ENCODE peak calls at places on chromosomes 4 and X, in five cellular contexts. One of them, this sample, is unnamed.

GRCh38 chrX:39174761-39175417 is 373.6 kb downstream of the MID1IP1 start:
- DNase-seq in PC-3: peak; percentile 4
- DNase-seq in GM23248: peak; percentile 17
- DNase-seq in HCT116: no peak
- DNase-seq in fibroblast of lung: no peak
- DNase-seq in this sample: no peak

GRCh38 chr4:189364032-189364449 is 576.6 kb upstream of the FRG1 start:
- DNase-seq in PC-3: no peak
- DNase-seq in GM23248: no peak
- DNase-seq in HCT116: no peak
- DNase-seq in fibroblast of lung: no peak
- DNase-seq in this sample: no peak

GRCh38 chrX:85897376-85898110 is 149.8 kb downstream of the CHM start:
- DNase-seq in PC-3: no peak
- DNase-seq in GM23248: peak; percentile 0
- DNase-seq in HCT116: no peak
- DNase-seq in fibroblast of lung: no peak
- DNase-seq in this sample: no peak

GRCh38 chr4:177283167-177283566 is 26.5 kb upstream of the NEIL3 start:
- DNase-seq in PC-3: no peak
- DNase-seq in GM23248: peak; percentile 70
- DNase-seq in HCT116: no peak
- DNase-seq in fibroblast of lung: peak; percentile 94
- DNase-seq in this sample: no peak

GRCh38 chr4:961651-962230 is 11.6 kb downstream of the DGKQ start:
- DNase-seq in PC-3: no peak
- DNase-seq in GM23248: no peak
- DNase-seq in HCT116: no peak
- DNase-seq in fibroblast of lung: no peak
- DNase-seq in this sample: no peak

GRCh38 chr4:1981251-1982055 is 27.3 kb downstream of the NELFA start:
- DNase-seq in PC-3: no peak
- DNase-seq in GM23248: peak; percentile 30
- DNase-seq in HCT116: peak; percentile 12
- DNase-seq in fibroblast of lung: no peak
- DNase-seq in this sample: no peak

GRCh38 chr4:1027916-1028240 is 16.5 kb downstream of the FGFRL1 start:
- DNase-seq in PC-3: no peak
- DNase-seq in GM23248: no peak
- DNase-seq in HCT116: no peak
- DNase-seq in fibroblast of lung: no peak
- DNase-seq in this sample: no peak

GRCh38 chr4:23504094-23504493 is 385.8 kb downstream of the PPARGC1A start:
- DNase-seq in PC-3: no peak
- DNase-seq in GM23248: no peak
- DNase-seq in HCT116: no peak
- DNase-seq in fibroblast of lung: no peak
- DNase-seq in this sample: no peak

GRCh38 chr4:150874386-150875226 is 140.5 kb downstream of the LRBA start:
- DNase-seq in PC-3: no peak
- DNase-seq in GM23248: no peak
- DNase-seq in HCT116: no peak
- DNase-seq in fibroblast of lung: peak; percentile 24
- DNase-seq in this sample: no peak

GRCh38 chr4:111113591-111113990 is 490.7 kb upstream of the PITX2 start:
- DNase-seq in PC-3: no peak
- DNase-seq in GM23248: no peak
- DNase-seq in HCT116: no peak
- DNase-seq in fibroblast of lung: peak; percentile 9
- DNase-seq in this sample: no peak

GRCh38 chr4:101649790-101650450 is 140.6 kb upstream of the BANK1 start:
- DNase-seq in PC-3: no peak
- DNase-seq in GM23248: peak; percentile 3
- DNase-seq in HCT116: no peak
- DNase-seq in fibroblast of lung: peak; percentile 37
- DNase-seq in this sample: no peak

GRCh38 chr4:155506761-155507160 is 130.0 kb upstream of the MAP9 start:
- DNase-seq in PC-3: no peak
- DNase-seq in GM23248: no peak
- DNase-seq in HCT116: no peak
- DNase-seq in fibroblast of lung: no peak
- DNase-seq in this sample: no peak

GRCh38 chrX:150234126-150234525 is 129.0 kb upstream of the MAMLD1 start:
- DNase-seq in PC-3: no peak
- DNase-seq in GM23248: no peak
- DNase-seq in HCT116: no peak
- DNase-seq in fibroblast of lung: peak; percentile 72
- DNase-seq in this sample: no peak

GRCh38 chr4:144494280-144494679 is 151.7 kb upstream of the HHIP start:
- DNase-seq in PC-3: no peak
- DNase-seq in GM23248: no peak
- DNase-seq in HCT116: no peak
- DNase-seq in fibroblast of lung: peak; percentile 6
- DNase-seq in this sample: no peak

GRCh38 chr4:172786039-172786792 is 382.4 kb upstream of the GALNT7 start:
- DNase-seq in PC-3: peak; percentile 5
- DNase-seq in GM23248: peak; percentile 9
- DNase-seq in HCT116: no peak
- DNase-seq in fibroblast of lung: peak; percentile 53
- DNase-seq in this sample: no peak

GRCh38 chrX:39261446-39262147 is 460.3 kb downstream of the MID1IP1 start:
- DNase-seq in PC-3: peak; percentile 32
- DNase-seq in GM23248: peak; percentile 85
- DNase-seq in HCT116: peak; percentile 8
- DNase-seq in fibroblast of lung: peak; percentile 75
- DNase-seq in this sample: no peak

GRCh38 chr4:139329665-139330200 is 27.5 kb upstream of the NDUFC1 start:
- DNase-seq in PC-3: no peak
- DNase-seq in GM23248: no peak
- DNase-seq in HCT116: no peak
- DNase-seq in fibroblast of lung: no peak
- DNase-seq in this sample: no peak

GRCh38 chr4:76799139-76799538 is 98.8 kb downstream of the SOWAHB start:
- DNase-seq in PC-3: no peak
- DNase-seq in GM23248: no peak
- DNase-seq in HCT116: no peak
- DNase-seq in fibroblast of lung: no peak
- DNase-seq in this sample: no peak

GRCh38 chr4:183960912-183961569 is 55.9 kb downstream of the STOX2 start:
- DNase-seq in PC-3: peak; percentile 24
- DNase-seq in GM23248: no peak
- DNase-seq in HCT116: no peak
- DNase-seq in fibroblast of lung: no peak
- DNase-seq in this sample: no peak

GRCh38 chr4:71125137-71125536 is 131.7 kb downstream of the DCK start:
- DNase-seq in PC-3: no peak
- DNase-seq in GM23248: no peak
- DNase-seq in HCT116: no peak
- DNase-seq in fibroblast of lung: no peak
- DNase-seq in this sample: no peak

GRCh38 chr4:7041851-7042696 is 1.1 kb upstream of the TADA2B start:
- DNase-seq in PC-3: peak; percentile 28
- DNase-seq in GM23248: no peak
- DNase-seq in HCT116: no peak
- DNase-seq in fibroblast of lung: peak; percentile 60
- DNase-seq in this sample: no peak

GRCh38 chrX:19137064-19137463 is 14.8 kb upstream of the ADGRG2 start:
- DNase-seq in PC-3: no peak
- DNase-seq in GM23248: peak; percentile 4
- DNase-seq in HCT116: no peak
- DNase-seq in fibroblast of lung: no peak
- DNase-seq in this sample: no peak

GRCh38 chr4:77100234-77100633 is 24.4 kb upstream of the CCNI start:
- DNase-seq in PC-3: no peak
- DNase-seq in GM23248: no peak
- DNase-seq in HCT116: no peak
- DNase-seq in fibroblast of lung: no peak
- DNase-seq in this sample: peak; percentile 52

GRCh38 chr4:56271121-56271520 is 116.2 kb downstream of the AASDH start:
- DNase-seq in PC-3: peak; percentile 66
- DNase-seq in GM23248: no peak
- DNase-seq in HCT116: no peak
- DNase-seq in fibroblast of lung: peak; percentile 34
- DNase-seq in this sample: no peak

GRCh38 chr4:109548655-109549054 is 11.4 kb upstream of the MCUB start:
- DNase-seq in PC-3: peak; percentile 76
- DNase-seq in GM23248: peak; percentile 84
- DNase-seq in HCT116: no peak
- DNase-seq in fibroblast of lung: peak; percentile 91
- DNase-seq in this sample: no peak

GRCh38 chr4:78692815-78693156 is 83.4 kb upstream of the BMP2K start:
- DNase-seq in PC-3: no peak
- DNase-seq in GM23248: peak; percentile 8
- DNase-seq in HCT116: no peak
- DNase-seq in fibroblast of lung: no peak
- DNase-seq in this sample: no peak

GRCh38 chrX:50691820-50692219 is 122.2 kb downstream of the SHROOM4 start:
- DNase-seq in PC-3: peak; percentile 75
- DNase-seq in GM23248: peak; percentile 61
- DNase-seq in HCT116: peak; percentile 27
- DNase-seq in fibroblast of lung: peak; percentile 23
- DNase-seq in this sample: no peak

GRCh38 chr4:141180991-141181760 is 39.5 kb upstream of the ZNF330 start:
- DNase-seq in PC-3: no peak
- DNase-seq in GM23248: no peak
- DNase-seq in HCT116: no peak
- DNase-seq in fibroblast of lung: peak; percentile 21
- DNase-seq in this sample: no peak

GRCh38 chr4:3364199-3364598 is 71.4 kb downstream of the RGS12 start:
- DNase-seq in PC-3: no peak
- DNase-seq in GM23248: no peak
- DNase-seq in HCT116: no peak
- DNase-seq in fibroblast of lung: no peak
- DNase-seq in this sample: no peak

GRCh38 chr4:151833174-151833573 is 72.4 kb upstream of the GATB start:
- DNase-seq in PC-3: no peak
- DNase-seq in GM23248: no peak
- DNase-seq in HCT116: no peak
- DNase-seq in fibroblast of lung: no peak
- DNase-seq in this sample: no peak

GRCh38 chrX:30275498-30275897 is 28.6 kb downstream of the MAGEB1 start:
- DNase-seq in PC-3: peak; percentile 43
- DNase-seq in GM23248: peak; percentile 44
- DNase-seq in HCT116: peak; percentile 15
- DNase-seq in fibroblast of lung: no peak
- DNase-seq in this sample: no peak

GRCh38 chr4:65033899-65034298 is 624.6 kb upstream of the TECRL start:
- DNase-seq in PC-3: peak; percentile 53
- DNase-seq in GM23248: peak; percentile 3
- DNase-seq in HCT116: no peak
- DNase-seq in fibroblast of lung: peak; percentile 14
- DNase-seq in this sample: no peak

GRCh38 chr4:114038762-114039392 is 59.4 kb upstream of the ARSJ start:
- DNase-seq in PC-3: peak; percentile 33
- DNase-seq in GM23248: no peak
- DNase-seq in HCT116: no peak
- DNase-seq in fibroblast of lung: no peak
- DNase-seq in this sample: no peak

GRCh38 chrX:13747836-13748235 is 13.3 kb downstream of the OFD1 start:
- DNase-seq in PC-3: peak; percentile 71
- DNase-seq in GM23248: peak; percentile 70
- DNase-seq in HCT116: peak; percentile 37
- DNase-seq in fibroblast of lung: peak; percentile 58
- DNase-seq in this sample: peak; percentile 18

GRCh38 chr4:103076777-103077347 is 301 bp upstream of the SLC9B2 start:
- DNase-seq in PC-3: no peak
- DNase-seq in GM23248: no peak
- DNase-seq in HCT116: peak; percentile 3
- DNase-seq in fibroblast of lung: no peak
- DNase-seq in this sample: no peak

GRCh38 chr4:103075435-103075893 is 1.1 kb downstream of the SLC9B2 start:
- DNase-seq in PC-3: peak; percentile 10
- DNase-seq in GM23248: peak; percentile 51
- DNase-seq in HCT116: peak; percentile 1
- DNase-seq in fibroblast of lung: peak; percentile 30
- DNase-seq in this sample: peak; percentile 34

GRCh38 chr4:103075894-103076776 is at the start of gene SLC9B2:
- DNase-seq in PC-3: peak; percentile 50
- DNase-seq in GM23248: peak; percentile 86
- DNase-seq in HCT116: peak; percentile 38
- DNase-seq in fibroblast of lung: peak; percentile 74
- DNase-seq in this sample: peak; percentile 34

GRCh38 chr4:103074039-103074438 is 2.5 kb downstream of the SLC9B2 start:
- DNase-seq in PC-3: no peak
- DNase-seq in GM23248: no peak
- DNase-seq in HCT116: no peak
- DNase-seq in fibroblast of lung: no peak
- DNase-seq in this sample: no peak

GRCh38 chr4:103074598-103075434 is 1.7 kb downstream of the SLC9B2 start:
- DNase-seq in PC-3: peak; percentile 61
- DNase-seq in GM23248: peak; percentile 48
- DNase-seq in HCT116: no peak
- DNase-seq in fibroblast of lung: peak; percentile 21
- DNase-seq in this sample: no peak
- H3K4me3 ChIP-seq in PC-3: peak overlapping the region; percentile 88
- H3K4me3 ChIP-seq in GM23248: peak overlapping the region; percentile 82
- H3K4me3 ChIP-seq in HCT116: peak overlapping the region; percentile 65
- H3K4me3 ChIP-seq in fibroblast of lung: no peak overlapping the region
- H3K4me3 ChIP-seq in this sample: peak overlapping the region; percentile 82

GRCh38 chr4:105560488-105560887 is 8.1 kb downstream of the ARHGEF38 start:
- DNase-seq in PC-3: no peak
- DNase-seq in GM23248: peak; percentile 1
- DNase-seq in HCT116: no peak
- DNase-seq in fibroblast of lung: peak; percentile 10
- DNase-seq in this sample: no peak

GRCh38 chr4:105551968-105552746 is at the start of gene ARHGEF38:
- DNase-seq in PC-3: peak; percentile 89
- DNase-seq in GM23248: peak; percentile 20
- DNase-seq in HCT116: no peak
- DNase-seq in fibroblast of lung: peak; percentile 33
- DNase-seq in this sample: peak; percentile 30

GRCh38 chr4:105558277-105558676 is 5.9 kb downstream of the ARHGEF38 start:
- DNase-seq in PC-3: peak; percentile 50
- DNase-seq in GM23248: no peak
- DNase-seq in HCT116: no peak
- DNase-seq in fibroblast of lung: no peak
- DNase-seq in this sample: no peak

GRCh38 chr4:105555409-105555808 is 3.0 kb downstream of the ARHGEF38 start:
- DNase-seq in PC-3: no peak
- DNase-seq in GM23248: no peak
- DNase-seq in HCT116: no peak
- DNase-seq in fibroblast of lung: no peak
- DNase-seq in this sample: no peak

GRCh38 chr4:105556175-105556574 is 3.8 kb downstream of the ARHGEF38 start:
- DNase-seq in PC-3: no peak
- DNase-seq in GM23248: no peak
- DNase-seq in HCT116: no peak
- DNase-seq in fibroblast of lung: no peak
- DNase-seq in this sample: no peak
- H3K27me3 ChIP-seq in PC-3: no peaks in the 10 kb centered on the region
- H3K27me3 ChIP-seq in GM23248: no peaks in the 10 kb centered on the region
- H3K27me3 ChIP-seq in HCT116: no peaks in the 10 kb centered on the region
- H3K27me3 ChIP-seq in fibroblast of lung: no peaks in the 10 kb centered on the region
- H3K27me3 ChIP-seq in this sample: no peaks in the 10 kb centered on the region

GRCh38 chr4:48267574-48267973 is 2.1 kb downstream of the TEC start:
- DNase-seq in PC-3: no peak
- DNase-seq in GM23248: no peak
- DNase-seq in HCT116: no peak
- DNase-seq in fibroblast of lung: no peak
- DNase-seq in this sample: no peak
- H3K4me2 ChIP-seq in PC-3: no peak overlapping the region
- H3K4me2 ChIP-seq in GM23248: no peak overlapping the region
- H3K4me2 ChIP-seq in HCT116: no peak overlapping the region
- H3K4me2 ChIP-seq in fibroblast of lung: no peak overlapping the region
- H3K4me2 ChIP-seq in this sample: peak overlapping the region; percentile 93

GRCh38 chr4:136985683-136986082 is 546.6 kb downstream of the PCDH18 start:
- DNase-seq in PC-3: no peak
- DNase-seq in GM23248: no peak
- DNase-seq in HCT116: no peak
- DNase-seq in fibroblast of lung: no peak
- DNase-seq in this sample: no peak
- H3K4me3 ChIP-seq in PC-3: no peak overlapping the region
- H3K4me3 ChIP-seq in GM23248: no peak overlapping the region
- H3K4me3 ChIP-seq in HCT116: no peak overlapping the region
- H3K4me3 ChIP-seq in fibroblast of lung: no peak overlapping the region
- H3K4me3 ChIP-seq in this sample: no peak overlapping the region

This sample was measured in PC-9.